ENCODE peak calls at places on chromosomes 4 and X, in eight cellular contexts. W is ascending aorta, N is heart right ventricle, R is GM23338, B is heart left ventricle, X is IMR-90, C is ovary, K is HepG2. Q is an unnamed sample. For H3K4me1, the result is how much of the 10 kb centered on the place peaks cover.

GRCh38 chr4:77123403-77123802 is 33.6 kb upstream of the CCNG2 start:
- DNase-seq in W (no peak), N (no peak), R (no peak), B (no peak), X (no peak), C (no peak), K (no peak), Q (no peak)

GRCh38 chrX:47191331-47191730 is 2.3 kb upstream of the UBA1 start:
- DNase-seq in W (no peak), N (no peak), R (peak), B (no peak), X (no peak), C (no peak), K (no peak), Q (peak)

GRCh38 chr4:6681191-6681590 is 12.5 kb upstream of the S100P start:
- DNase-seq in W (no peak), N (no peak), R (no peak), B (no peak), X (no peak), C (no peak), K (no peak), Q (no peak)

GRCh38 chr4:825063-825968 is 613 bp downstream of the CPLX1 start:
- DNase-seq in W (no peak), N (peak), R (peak), B (no peak), X (no peak), C (peak), K (no peak), Q (peak)

GRCh38 chr4:26993541-26993940 is 132.9 kb downstream of the STIM2 start:
- DNase-seq in W (no peak), N (no peak), R (no peak), B (no peak), X (peak), C (no peak), K (no peak), Q (no peak)

GRCh38 chrX:108001218-108001814 is 19.1 kb upstream of the TEX13B start:
- DNase-seq in W (no peak), N (no peak), R (peak), B (no peak), X (peak), C (no peak), K (peak), Q (no peak)

GRCh38 chr4:103451341-103451740 is 253.2 kb upstream of the CENPE start:
- DNase-seq in W (no peak), N (no peak), R (no peak), B (no peak), X (no peak), C (no peak), K (no peak), Q (no peak)

GRCh38 chr4:21649691-21650090 is 298.9 kb downstream of the KCNIP4 start:
- DNase-seq in W (no peak), N (no peak), R (no peak), B (no peak), X (no peak), C (no peak), K (no peak), Q (no peak)

GRCh38 chr4:101155368-101155767 is 192.0 kb downstream of the PPP3CA start:
- DNase-seq in W (no peak), N (no peak), R (peak), B (no peak), X (peak), C (no peak), K (no peak), Q (no peak)

GRCh38 chr4:832536-832935 is 6.6 kb upstream of the CPLX1 start:
- DNase-seq in W (no peak), N (no peak), R (no peak), B (no peak), X (no peak), C (no peak), K (no peak), Q (peak)

GRCh38 chr4:69831646-69832325 is 28.2 kb downstream of the SULT1E1 start:
- DNase-seq in W (no peak), N (peak), R (no peak), B (peak), X (no peak), C (no peak), K (peak), Q (no peak)

GRCh38 chr4:86443495-86443894 is 83.6 kb upstream of the MAPK10 start:
- DNase-seq in W (no peak), N (no peak), R (no peak), B (no peak), X (no peak), C (no peak), K (no peak), Q (no peak)

GRCh38 chr4:7336067-7336569 is 98.6 kb downstream of the PSAPL1 start:
- DNase-seq in W (no peak), N (no peak), R (no peak), B (no peak), X (no peak), C (no peak), K (no peak), Q (no peak)

GRCh38 chr4:111535792-111536191 is 609.5 kb upstream of the FAM241A start:
- DNase-seq in W (no peak), N (no peak), R (no peak), B (no peak), X (no peak), C (no peak), K (no peak), Q (no peak)

GRCh38 chr4:1087371-1087770 is 26.0 kb downstream of the RNF212 start:
- DNase-seq in W (no peak), N (no peak), R (no peak), B (no peak), X (no peak), C (no peak), K (no peak), Q (no peak)

GRCh38 chr4:61716437-61716836 is 516.3 kb downstream of the ADGRL3 start:
- DNase-seq in W (no peak), N (no peak), R (no peak), B (no peak), X (no peak), C (no peak), K (no peak), Q (no peak)

GRCh38 chr4:164977243-164978164 is at the start of gene TRIM61:
- DNase-seq in W (no peak), N (peak), R (no peak), B (peak), X (peak), C (peak), K (no peak), Q (no peak)

GRCh38 chrX:110125435-110125834 is 122.5 kb downstream of the TMEM164 start:
- DNase-seq in W (no peak), N (no peak), R (peak), B (no peak), X (peak), C (no peak), K (peak), Q (no peak)

GRCh38 chr4:20305976-20306375 is 54.3 kb downstream of the SLIT2 start:
- DNase-seq in W (no peak), N (no peak), R (peak), B (no peak), X (peak), C (no peak), K (no peak), Q (no peak)

GRCh38 chr4:26857278-26858034 is 3.2 kb upstream of the STIM2 start:
- DNase-seq in W (peak), N (peak), R (peak), B (peak), X (peak), C (peak), K (peak), Q (peak)

GRCh38 chr4:91631335-91631734 is 672.4 kb upstream of the GRID2 start:
- DNase-seq in W (no peak), N (no peak), R (no peak), B (no peak), X (no peak), C (no peak), K (no peak), Q (no peak)

GRCh38 chr4:113435893-113436292 is 325.6 kb downstream of the CAMK2D start:
- DNase-seq in W (no peak), N (peak), R (peak), B (peak), X (peak), C (peak), K (no peak), Q (no peak)

GRCh38 chr4:14130551-14130950 is 503.0 kb upstream of the BOD1L1 start:
- DNase-seq in W (no peak), N (no peak), R (no peak), B (no peak), X (peak), C (no peak), K (no peak), Q (no peak)

GRCh38 chr4:137200322-137200721 is 332.0 kb downstream of the PCDH18 start:
- DNase-seq in W (no peak), N (no peak), R (no peak), B (no peak), X (no peak), C (no peak), K (no peak), Q (no peak)

GRCh38 chr4:86594559-86595425 is 677 bp downstream of the PTPN13 start:
- DNase-seq in W (no peak), N (peak), R (peak), B (peak), X (peak), C (peak), K (no peak), Q (peak)

GRCh38 chrX:107827852-107828251 is 2.2 kb downstream of the MID2 start:
- DNase-seq in W (no peak), N (no peak), R (no peak), B (no peak), X (no peak), C (no peak), K (no peak), Q (no peak)

GRCh38 chr4:98293089-98293887 is 32.1 kb downstream of the RAP1GDS1 start:
- DNase-seq in W (no peak), N (no peak), R (no peak), B (no peak), X (peak), C (no peak), K (no peak), Q (no peak)

GRCh38 chr4:81040175-81040659 is 9.7 kb downstream of the BMP3 start:
- DNase-seq in W (no peak), N (no peak), R (peak), B (no peak), X (peak), C (no peak), K (no peak), Q (no peak)

GRCh38 chr4:78056265-78057129 is 626 bp upstream of the FRAS1 start:
- DNase-seq in W (no peak), N (peak), R (peak), B (peak), X (peak), C (peak), K (peak), Q (peak)

GRCh38 chrX:123188081-123188480 is 4.0 kb downstream of the GRIA3 start:
- DNase-seq in W (no peak), N (no peak), R (no peak), B (no peak), X (no peak), C (no peak), K (no peak), Q (no peak)

GRCh38 chrX:26574208-26574607 is 358.2 kb downstream of the MAGEB5 start:
- DNase-seq in W (no peak), N (no peak), R (no peak), B (no peak), X (peak), C (no peak), K (no peak), Q (no peak)

GRCh38 chr4:143773998-143774898 is 73.8 kb upstream of the FREM3 start:
- DNase-seq in W (no peak), N (no peak), R (peak), B (peak), X (peak), C (no peak), K (peak), Q (no peak)

GRCh38 chr4:11801466-11802446 is 373.1 kb upstream of the HS3ST1 start:
- DNase-seq in W (no peak), N (no peak), R (no peak), B (no peak), X (no peak), C (no peak), K (no peak), Q (no peak)

GRCh38 chr4:22986881-22987280 is 294.1 kb downstream of the GBA3 start:
- DNase-seq in W (no peak), N (no peak), R (no peak), B (no peak), X (no peak), C (no peak), K (no peak), Q (no peak)

DNA sequence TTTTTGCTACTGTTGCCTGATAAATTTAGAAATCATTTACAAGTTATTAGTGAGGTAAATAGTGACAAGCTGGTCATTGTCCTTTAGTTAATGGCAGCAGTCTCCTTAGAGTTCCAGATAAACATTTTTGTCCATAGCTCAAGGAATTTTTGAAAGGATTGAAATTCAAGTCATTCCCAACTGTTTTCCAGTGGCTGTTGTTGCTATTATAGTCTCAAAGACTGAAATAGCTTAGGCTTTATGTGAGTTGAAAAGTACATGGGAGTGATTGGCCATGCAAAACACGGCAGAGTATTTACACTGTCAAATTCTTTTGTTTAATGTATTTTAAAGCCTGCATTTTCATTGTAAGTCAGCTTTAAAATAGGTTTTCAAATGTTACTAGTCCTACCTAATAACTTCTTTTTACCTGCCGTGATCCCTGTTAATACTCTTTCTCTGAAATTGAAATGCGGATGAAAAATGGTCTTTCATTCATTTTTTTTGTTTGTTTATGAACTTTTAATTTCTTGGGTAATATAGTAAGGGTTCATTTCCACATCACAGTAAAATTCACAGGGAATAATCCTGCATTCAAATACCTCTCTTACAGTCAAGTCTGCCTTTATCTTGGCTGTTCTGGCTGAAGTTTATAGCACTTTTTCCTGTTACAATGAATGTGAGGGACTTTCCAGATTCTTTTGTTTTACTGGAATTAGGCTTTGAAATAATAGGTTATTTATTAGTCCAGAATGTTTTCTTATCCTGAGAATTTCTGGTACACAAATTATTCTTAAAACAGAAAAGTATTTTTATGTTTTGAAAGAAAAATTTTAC is 85.1 kb downstream of the PDLIM5 start:
- DNase-seq in W (no peak), N (no peak), R (peak), B (no peak), X (no peak), C (no peak), K (no peak), Q (no peak)
- H3K4me3 ChIP-seq in W (no peak), N (no peak), R (peak), B (no peak), X (no peak), C (no peak), K (no peak), Q (no peak)

GRCh38 chr4:153466637-153467153 is 535 bp downstream of the TMEM131L start:
- DNase-seq in W (no peak), N (peak), R (peak), B (no peak), X (no peak), C (peak), K (no peak), Q (peak)
- H3K4me1 ChIP-seq in W (under half), N (half or more), R (under half), B (under half), X (under half), C (under half), K (under half), Q (under half)

GRCh38 chrX:48992341-48992740 is 9.7 kb downstream of the GRIPAP1 start:
- DNase-seq in W (no peak), N (no peak), R (no peak), B (no peak), X (no peak), C (no peak), K (no peak), Q (no peak)
- TF ChIP-seq CTCF in W (no peak), N (no peak), R (no peak), B (no peak), X (no peak), C (no peak), K (no peak), Q (no peak)

DNA sequence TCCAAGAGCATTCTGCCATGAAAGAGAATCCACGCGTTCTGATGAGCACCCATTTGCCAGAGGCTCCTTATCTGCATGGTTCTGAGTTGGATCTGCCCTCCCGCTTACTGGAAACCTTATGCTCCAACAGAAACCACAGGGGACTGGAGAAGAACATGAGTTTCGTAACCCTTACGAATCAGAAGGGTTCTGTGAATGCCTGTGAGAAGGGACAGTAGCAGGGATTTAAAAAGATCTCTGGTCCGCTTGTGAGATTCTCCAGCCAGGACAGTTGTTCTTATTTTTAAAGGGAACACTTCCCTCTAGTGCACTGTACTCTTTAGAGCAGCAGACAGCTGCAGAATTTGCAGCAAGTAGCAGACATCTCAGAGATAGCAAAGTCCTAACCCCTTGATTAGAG is 22.5 kb upstream of the CENPU start:
- DNase-seq in W (no peak), N (no peak), R (no peak), B (no peak), X (peak), C (no peak), K (no peak), Q (no peak)
- H3K4me3 ChIP-seq in W (no peak), N (no peak), R (no peak), B (no peak), X (no peak), C (no peak), K (no peak), Q (no peak)